ENCODE peak calls at places on chromosomes 6 and 20, in five cellular contexts. U, G, W, R and T are unnamed samples.

GRCh38 chr6:169800116-169800667 is 48.8 kb downstream of the ERMARD start:
- DNase-seq in U (no peak), G (no peak), W (no peak), R (peak), T (no peak)

GRCh38 chr6:32609391-32609730 is 19.7 kb upstream of the HLA-DRB1 start:
- DNase-seq in U (no peak), G (no peak), W (no peak), R (no peak), T (no peak)

GRCh38 chr6:50143011-50143719 is 93.4 kb upstream of the DEFB112 start:
- DNase-seq in U (no peak), G (no peak), W (peak), R (peak), T (no peak)

GRCh38 chr20:35907017-35907685 is 47.2 kb downstream of the SCAND1 start:
- DNase-seq in U (no peak), G (no peak), W (no peak), R (no peak), T (no peak)

GRCh38 chr20:32006841-32007786 is 3.1 kb upstream of the CCM2L start:
- DNase-seq in U (peak), G (no peak), W (no peak), R (no peak), T (no peak)

GRCh38 chr20:38067717-38068365 is 34.3 kb downstream of the RPRD1B start:
- DNase-seq in U (no peak), G (no peak), W (no peak), R (no peak), T (no peak)

GRCh38 chr6:154945271-154945890 is 49.7 kb upstream of the TIAM2 start:
- DNase-seq in U (no peak), G (no peak), W (no peak), R (no peak), T (no peak)

GRCh38 chr6:160131636-160132296 is 10.2 kb downstream of the SLC22A1 start:
- DNase-seq in U (no peak), G (no peak), W (no peak), R (no peak), T (no peak)

GRCh38 chr6:119347466-119348307 is 1.9 kb downstream of the MAN1A1 start:
- DNase-seq in U (no peak), G (peak), W (no peak), R (no peak), T (no peak)

GRCh38 chr6:160177220-160177619 is 55.6 kb downstream of the SLC22A1 start:
- DNase-seq in U (no peak), G (no peak), W (no peak), R (no peak), T (no peak)

GRCh38 chr20:10077081-10077471 is 42.3 kb downstream of the ANKEF1 start:
- DNase-seq in U (no peak), G (no peak), W (no peak), R (no peak), T (no peak)

GRCh38 chr6:121794630-121795029 is 359.2 kb downstream of the GJA1 start:
- DNase-seq in U (no peak), G (no peak), W (peak), R (peak), T (no peak)

GRCh38 chr6:158758941-158759479 is 60.2 kb downstream of the EZR start:
- DNase-seq in U (peak), G (no peak), W (no peak), R (no peak), T (no peak)

GRCh38 chr20:3105256-3106137 is 21.0 kb upstream of the AVP start:
- DNase-seq in U (no peak), G (no peak), W (no peak), R (no peak), T (no peak)

GRCh38 chr6:16163535-16164300 is 34.8 kb downstream of the MYLIP start:
- DNase-seq in U (no peak), G (no peak), W (peak), R (no peak), T (no peak)

GRCh38 chr6:111691345-111692225 is 85.9 kb upstream of the TRAF3IP2 start:
- DNase-seq in U (no peak), G (no peak), W (no peak), R (peak), T (no peak)

GRCh38 chr6:158142789-158143188 is 25.3 kb downstream of the SERAC1 start:
- DNase-seq in U (no peak), G (no peak), W (no peak), R (peak), T (no peak)

GRCh38 chr6:70111737-70112136 is 191.1 kb downstream of the COL9A1 start:
- DNase-seq in U (no peak), G (no peak), W (no peak), R (no peak), T (no peak)

GRCh38 chr20:51434556-51435256 is 107.8 kb downstream of the NFATC2 start:
- DNase-seq in U (no peak), G (no peak), W (peak), R (peak), T (no peak)

GRCh38 chr6:35177586-35177985 is 36.2 kb upstream of the SCUBE3 start:
- DNase-seq in U (no peak), G (no peak), W (no peak), R (peak), T (no peak)

GRCh38 chr6:42451595-42452170 is at the start of gene TRERF1:
- DNase-seq in U (peak), G (peak), W (peak), R (peak), T (peak)

GRCh38 chr6:168225471-168225901 is 94.1 kb downstream of the DACT2 start:
- DNase-seq in U (no peak), G (no peak), W (no peak), R (no peak), T (no peak)

GRCh38 chr6:157246048-157246630 is 77.2 kb downstream of the TMEM242 start:
- DNase-seq in U (no peak), G (no peak), W (no peak), R (peak), T (no peak)

GRCh38 chr6:166997768-166998255 is 1.4 kb upstream of the CEP43 start:
- DNase-seq in U (peak), G (peak), W (peak), R (peak), T (peak)

GRCh38 chr20:7503501-7503900 is 436.8 kb downstream of the HAO1 start:
- DNase-seq in U (no peak), G (no peak), W (no peak), R (peak), T (no peak)

GRCh38 chr6:4017847-4018193 is 61.1 kb downstream of the FAM217A start:
- DNase-seq in U (no peak), G (no peak), W (peak), R (peak), T (no peak)

GRCh38 chr6:77245026-77245425 is 218.3 kb downstream of the HTR1B start:
- DNase-seq in U (no peak), G (no peak), W (no peak), R (no peak), T (no peak)

GRCh38 chr6:22250486-22250885 is 46.4 kb downstream of the PRL start:
- DNase-seq in U (no peak), G (no peak), W (no peak), R (no peak), T (no peak)

GRCh38 chr20:38338849-38339520 is 7.3 kb upstream of the LBP start:
- DNase-seq in U (no peak), G (no peak), W (no peak), R (no peak), T (no peak)

GRCh38 chr6:157551041-157551832 is 170.2 kb downstream of the ZDHHC14 start:
- DNase-seq in U (no peak), G (no peak), W (peak), R (no peak), T (no peak)

GRCh38 chr6:157984686-157985225 is 3.1 kb downstream of the SYNJ2 start:
- DNase-seq in U (no peak), G (no peak), W (no peak), R (no peak), T (no peak)

GRCh38 chr6:158066161-158066781 is 84.6 kb downstream of the SYNJ2 start:
- DNase-seq in U (no peak), G (no peak), W (no peak), R (no peak), T (no peak)